ENCODE peak calls at places on chromosomes 2 and 18, in four cellular contexts. One of them, this sample, is unnamed.

GRCh38 chr2:66255871-66256270 is 179.1 kb upstream of the MEIS1 start:
- DNase-seq in HCT116: no peak
- DNase-seq in K562: no peak
- DNase-seq in A549: no peak
- DNase-seq in this sample: no peak

GRCh38 chr2:231111987-231112386 is 12.9 kb downstream of the HTR2B start:
- DNase-seq in HCT116: no peak
- DNase-seq in K562: no peak
- DNase-seq in A549: no peak
- DNase-seq in this sample: no peak

GRCh38 chr18:2337552-2338141 is 233.7 kb downstream of the METTL4 start:
- DNase-seq in HCT116: peak; percentile 19
- DNase-seq in K562: peak; percentile 30
- DNase-seq in A549: peak; percentile 29
- DNase-seq in this sample: peak; percentile 6

GRCh38 chr2:240300840-240301239 is 134.6 kb upstream of the GPC1 start:
- DNase-seq in HCT116: no peak
- DNase-seq in K562: no peak
- DNase-seq in A549: no peak
- DNase-seq in this sample: no peak

GRCh38 chr2:42568431-42569115 is at the start of gene MTA3:
- DNase-seq in HCT116: no peak
- DNase-seq in K562: peak; percentile 73
- DNase-seq in A549: peak; percentile 41
- DNase-seq in this sample: peak; percentile 35

GRCh38 chr2:100242416-100242815 is 79.9 kb downstream of the LONRF2 start:
- DNase-seq in HCT116: no peak
- DNase-seq in K562: no peak
- DNase-seq in A549: no peak
- DNase-seq in this sample: no peak

GRCh38 chr2:23092831-23093230 is 292.1 kb upstream of the KLHL29 start:
- DNase-seq in HCT116: no peak
- DNase-seq in K562: no peak
- DNase-seq in A549: no peak
- DNase-seq in this sample: no peak

GRCh38 chr2:10006248-10007147 is 36.9 kb upstream of the KLF11 start:
- DNase-seq in HCT116: peak; percentile 18
- DNase-seq in K562: no peak
- DNase-seq in A549: no peak
- DNase-seq in this sample: no peak

GRCh38 chr2:158795110-158795924 is at the start of gene DAPL1:
- DNase-seq in HCT116: no peak
- DNase-seq in K562: no peak
- DNase-seq in A549: no peak
- DNase-seq in this sample: no peak

GRCh38 chr2:200453853-200454524 is 55.9 kb downstream of the KCTD18 start:
- DNase-seq in HCT116: no peak
- DNase-seq in K562: no peak
- DNase-seq in A549: no peak
- DNase-seq in this sample: no peak
- TF ChIP-seq CTCF in HCT116: no peak
- TF ChIP-seq CTCF in K562: no peak
- TF ChIP-seq CTCF in A549: no peak
- TF ChIP-seq CTCF in this sample: no peak

GRCh38 chr2:85171916-85172315 is 38.7 kb downstream of the TCF7L1 start:
- DNase-seq in HCT116: no peak
- DNase-seq in K562: no peak
- DNase-seq in A549: no peak
- DNase-seq in this sample: no peak
- TF ChIP-seq REST in HCT116: no peak
- TF ChIP-seq REST in K562: no peak
- TF ChIP-seq REST in A549: no peak
- TF ChIP-seq REST in this sample: no peak

GRCh38 chr18:71784777-71785176 is 759.4 kb downstream of the CBLN2 start:
- DNase-seq in HCT116: no peak
- DNase-seq in K562: peak; percentile 4
- DNase-seq in A549: peak; percentile 2
- DNase-seq in this sample: peak; percentile 12
- TF ChIP-seq CTCF in HCT116: peak; percentile 35
- TF ChIP-seq CTCF in K562: no peak
- TF ChIP-seq CTCF in A549: no peak
- TF ChIP-seq CTCF in this sample: peak; percentile 55

DNA sequence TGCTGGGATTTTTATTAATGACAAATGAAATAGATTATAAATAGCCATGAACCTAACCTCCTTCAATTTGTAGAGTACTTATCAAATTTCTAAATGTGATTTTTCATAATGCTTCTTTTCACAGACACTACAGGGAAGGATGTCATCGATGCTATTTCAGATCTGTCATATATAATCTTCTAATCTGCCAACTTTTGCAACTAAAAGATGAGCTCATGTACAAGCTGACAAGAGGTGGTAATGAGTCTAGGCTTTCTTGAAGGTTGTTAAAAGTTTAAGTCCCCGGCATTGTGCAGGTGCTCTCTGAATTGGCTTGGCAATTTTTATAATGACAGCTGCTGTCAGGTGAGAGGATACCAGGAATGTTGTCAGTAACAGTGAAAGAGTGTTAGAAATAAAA is 320.4 kb downstream of the LRRTM4 start:
- DNase-seq in HCT116: no peak
- DNase-seq in K562: no peak
- DNase-seq in A549: no peak
- DNase-seq in this sample: no peak
- TF ChIP-seq REST in HCT116: no peak
- TF ChIP-seq REST in K562: no peak
- TF ChIP-seq REST in A549: no peak
- TF ChIP-seq REST in this sample: no peak

DNA sequence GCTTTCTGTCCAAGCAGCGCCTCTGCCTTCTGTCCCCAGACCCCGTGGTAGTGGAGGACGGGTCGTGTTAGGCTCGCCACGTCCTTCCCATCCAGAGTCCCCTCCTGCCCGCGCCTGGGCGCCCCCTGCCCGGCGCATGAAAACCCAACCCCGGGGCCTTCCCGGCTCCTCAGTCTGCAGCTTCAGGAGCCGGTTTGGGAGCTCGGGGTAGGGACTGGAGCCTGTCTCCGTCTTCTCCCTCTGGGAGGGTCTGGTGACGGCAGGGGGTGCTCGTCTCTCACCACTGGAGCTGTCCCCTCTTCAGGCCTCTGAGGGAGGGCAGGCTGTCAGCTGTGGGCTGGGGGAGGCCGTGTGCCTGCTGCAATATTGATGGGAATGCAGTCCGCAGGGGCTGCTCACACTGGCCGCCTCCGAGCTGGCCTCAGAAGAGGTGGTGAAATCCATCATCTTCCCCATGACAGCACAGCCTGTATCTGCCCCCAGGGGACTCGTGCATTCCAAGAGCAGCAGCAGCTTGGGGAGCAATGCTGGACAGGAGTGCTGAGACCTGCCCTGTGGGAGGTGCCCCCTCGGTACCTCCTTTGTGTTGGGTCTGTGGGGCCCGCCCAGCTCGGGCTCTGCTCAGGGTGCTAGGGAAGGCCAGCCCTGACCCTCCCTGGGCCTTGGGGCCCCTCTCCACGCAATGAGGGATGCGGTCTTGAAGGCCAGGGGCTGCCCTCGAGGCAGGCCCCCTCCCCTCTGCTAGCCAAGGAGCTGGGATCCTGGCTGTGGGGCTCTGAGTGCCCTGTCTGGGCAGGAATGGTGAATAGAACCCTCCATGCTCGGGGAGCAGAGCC is 17.8 kb upstream of the KLHL30 start:
- DNase-seq in HCT116: no peak
- DNase-seq in K562: no peak
- DNase-seq in A549: no peak
- DNase-seq in this sample: no peak
- TF ChIP-seq CTCF in HCT116: no peak
- TF ChIP-seq CTCF in K562: no peak
- TF ChIP-seq CTCF in A549: no peak
- TF ChIP-seq CTCF in this sample: no peak

DNA sequence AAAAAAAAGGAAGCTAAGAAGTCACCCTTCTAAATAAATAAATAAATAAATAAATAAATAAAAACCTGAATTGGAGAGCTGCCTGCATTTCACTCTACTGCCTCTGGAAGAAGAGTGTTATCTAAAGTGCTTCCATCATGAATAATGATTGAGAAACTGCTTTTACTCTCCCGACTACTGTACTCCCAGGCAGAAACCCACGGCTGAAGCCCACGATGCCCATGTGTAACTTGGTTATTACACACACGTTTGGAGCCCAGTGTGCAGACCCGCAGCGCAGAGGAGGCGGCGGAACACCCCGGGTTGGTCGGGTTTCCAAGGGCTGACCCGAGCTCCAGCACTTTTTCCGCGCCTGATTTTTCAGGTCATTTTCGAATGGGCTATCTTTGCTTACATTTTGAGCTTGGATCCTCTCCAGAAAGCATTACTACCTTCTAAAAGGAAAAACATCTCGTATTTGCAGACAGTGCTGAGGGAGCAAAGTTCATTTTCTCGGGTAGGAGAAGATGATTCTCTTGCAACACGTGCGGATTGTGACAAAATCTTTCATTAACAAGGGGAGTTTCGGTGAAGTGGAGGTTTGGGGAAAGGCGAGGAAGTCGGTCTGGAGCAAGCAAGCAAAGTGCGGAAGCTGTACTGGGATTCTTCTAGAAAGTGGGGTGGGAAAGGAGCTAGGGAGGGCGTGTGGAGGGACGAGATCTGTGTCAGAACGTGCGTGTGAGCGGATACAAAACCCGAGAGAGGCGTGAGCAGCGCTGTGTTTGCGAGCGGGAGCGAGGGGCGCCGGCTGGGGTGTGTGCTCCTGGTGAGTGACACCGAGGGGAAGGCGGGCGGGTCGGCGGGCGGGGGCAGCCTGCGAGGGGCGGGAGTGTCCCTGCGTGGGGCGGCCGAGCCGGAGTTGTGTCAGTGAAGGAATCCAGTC is at the start of gene SPATS2L:
- DNase-seq in HCT116: peak; percentile 22
- DNase-seq in K562: peak; percentile 22
- DNase-seq in A549: peak; percentile 87
- DNase-seq in this sample: peak; percentile 2
- TF ChIP-seq REST in HCT116: no peak
- TF ChIP-seq REST in K562: no peak
- TF ChIP-seq REST in A549: no peak
- TF ChIP-seq REST in this sample: no peak

DNA sequence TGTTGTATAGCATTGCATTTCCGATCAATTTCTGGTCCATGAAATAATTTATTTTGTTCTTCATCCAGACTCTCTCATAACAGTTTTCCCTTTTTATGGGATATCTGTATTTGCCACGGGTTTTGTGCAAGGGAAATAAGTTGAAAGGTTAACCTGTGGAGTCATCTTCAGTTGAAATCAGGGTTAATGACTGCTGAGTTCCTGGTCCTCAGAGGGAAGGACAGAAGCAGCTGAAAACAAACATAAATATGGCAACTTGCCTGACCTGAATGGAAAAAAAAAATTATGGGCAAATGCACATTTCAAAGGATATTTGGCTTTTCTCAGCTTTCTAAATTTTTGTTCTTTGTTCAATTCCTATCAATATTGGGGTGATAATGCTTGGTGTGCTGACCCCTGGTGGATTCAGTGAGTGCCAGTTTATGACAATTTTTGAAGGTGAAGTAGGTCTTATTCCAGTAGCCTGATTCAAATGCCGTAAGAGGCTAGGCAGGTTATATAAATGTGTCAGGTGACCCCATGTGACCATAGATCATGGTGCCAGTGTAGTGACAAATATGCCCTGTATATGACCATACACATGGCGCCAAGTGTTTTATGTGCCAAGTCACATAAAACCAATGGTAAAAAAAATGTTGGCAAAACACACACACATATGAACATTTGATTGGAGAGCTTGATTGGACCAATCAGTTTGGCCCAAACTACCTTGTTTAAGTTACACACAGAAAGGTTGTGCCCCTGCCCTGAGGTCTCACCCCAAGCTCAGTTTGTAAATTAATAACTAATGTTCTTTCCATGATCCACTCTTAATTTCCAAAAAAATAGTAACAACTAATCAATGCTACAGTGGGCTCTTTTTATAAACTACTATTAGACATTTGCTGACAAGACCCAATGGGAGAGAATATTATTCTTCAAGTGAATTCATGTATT is 47.6 kb upstream of the FAM124B start:
- DNase-seq in HCT116: peak; percentile 47
- DNase-seq in K562: peak; percentile 22
- DNase-seq in A549: peak; percentile 41
- DNase-seq in this sample: peak; percentile 11
- TF ChIP-seq CTCF in HCT116: peak; percentile 70
- TF ChIP-seq CTCF in K562: peak; percentile 29
- TF ChIP-seq CTCF in A549: peak; percentile 58
- TF ChIP-seq CTCF in this sample: peak; percentile 45